ENCODE peak calls at places on chromosomes 16 and 17, in five cellular contexts. Q, I, L, A and O are unnamed samples.

GRCh38 chr17:80086616-80087015 is 14.8 kb upstream of the GAA start:
- DNase-seq in Q (no peak), I (no peak), L (no peak), A (no peak), O (no peak)

GRCh38 chr17:78600181-78600651 is 23.0 kb upstream of the DNAH17 start:
- DNase-seq in Q (peak), I (no peak), L (no peak), A (no peak), O (no peak)

GRCh38 chr17:4304417-4305027 is 40.7 kb upstream of the ANKFY1 start:
- DNase-seq in Q (peak), I (peak), L (peak), A (no peak), O (no peak)

GRCh38 chr16:19781196-19781595 is 63.1 kb downstream of the IQCK start:
- DNase-seq in Q (peak), I (no peak), L (no peak), A (no peak), O (no peak)

GRCh38 chr17:55883112-55883511 is 132.3 kb downstream of the PCTP start:
- DNase-seq in Q (no peak), I (no peak), L (no peak), A (no peak), O (no peak)

GRCh38 chr16:89600956-89601355 is 12.5 kb upstream of the DPEP1 start:
- DNase-seq in Q (no peak), I (no peak), L (no peak), A (no peak), O (no peak)

GRCh38 chr17:79814624-79814965 is 17.7 kb upstream of the CBX8 start:
- DNase-seq in Q (no peak), I (peak), L (no peak), A (no peak), O (no peak)

GRCh38 chr17:2929881-2930533 is 133.4 kb downstream of the OR1D5 start:
- DNase-seq in Q (peak), I (peak), L (peak), A (no peak), O (no peak)

GRCh38 chr17:72455562-72455961 is 334.7 kb downstream of the SOX9 start:
- DNase-seq in Q (no peak), I (no peak), L (no peak), A (no peak), O (no peak)

GRCh38 chr16:18802755-18803218 is 1.4 kb upstream of the ARL6IP1 start:
- DNase-seq in Q (no peak), I (no peak), L (no peak), A (no peak), O (no peak)

GRCh38 chr16:88633684-88634140 is 4.7 kb upstream of the IL17C start:
- DNase-seq in Q (peak), I (no peak), L (no peak), A (no peak), O (no peak)

GRCh38 chr17:55825213-55825612 is 74.4 kb downstream of the PCTP start:
- DNase-seq in Q (no peak), I (no peak), L (no peak), A (no peak), O (peak)

GRCh38 chr17:189444-189843 is 8.0 kb upstream of the DOC2B start:
- DNase-seq in Q (no peak), I (no peak), L (no peak), A (no peak), O (no peak)

GRCh38 chr17:76000016-76000754 is 470 bp upstream of the CDK3 start:
- DNase-seq in Q (peak), I (no peak), L (peak), A (no peak), O (peak)

GRCh38 chr16:69767459-69768229 is 5.5 kb downstream of the WWP2 start:
- DNase-seq in Q (no peak), I (no peak), L (no peak), A (no peak), O (no peak)

GRCh38 chr17:43905985-43906852 is 1.1 kb downstream of the MPP2 start:
- DNase-seq in Q (peak), I (peak), L (no peak), A (peak), O (no peak)

GRCh38 chr17:49214665-49215360 is 4.3 kb downstream of the ABI3 start:
- DNase-seq in Q (no peak), I (peak), L (no peak), A (no peak), O (no peak)

GRCh38 chr17:3762922-3763776 is 37.8 kb downstream of the ITGAE start:
- DNase-seq in Q (no peak), I (no peak), L (no peak), A (no peak), O (no peak)

GRCh38 chr16:12539185-12539929 is 264.3 kb downstream of the CPPED1 start:
- DNase-seq in Q (no peak), I (no peak), L (no peak), A (no peak), O (no peak)

GRCh38 chr17:53032861-53033271 is 789.9 kb upstream of the KIF2B start:
- DNase-seq in Q (peak), I (peak), L (peak), A (no peak), O (peak)

GRCh38 chr17:28925912-28926365 is 23.1 kb upstream of the DHRS13 start:
- DNase-seq in Q (peak), I (no peak), L (no peak), A (no peak), O (no peak)

GRCh38 chr17:22517716-22518115 is 825.4 kb downstream of the KCNJ18 start:
- DNase-seq in Q (no peak), I (no peak), L (no peak), A (no peak), O (peak)

GRCh38 chr16:27951752-27952151 is 111.8 kb downstream of the GSG1L start:
- DNase-seq in Q (peak), I (no peak), L (no peak), A (no peak), O (no peak)

GRCh38 chr16:78629173-78629572 is 529.7 kb downstream of the WWOX start:
- DNase-seq in Q (no peak), I (no peak), L (no peak), A (no peak), O (no peak)

GRCh38 chr16:49755291-49755611 is 100.7 kb downstream of the ZNF423 start:
- DNase-seq in Q (peak), I (no peak), L (peak), A (no peak), O (peak)
- H3K4me3 ChIP-seq in Q (peak), I (peak), L (no peak), A (peak), O (no peak)

DNA sequence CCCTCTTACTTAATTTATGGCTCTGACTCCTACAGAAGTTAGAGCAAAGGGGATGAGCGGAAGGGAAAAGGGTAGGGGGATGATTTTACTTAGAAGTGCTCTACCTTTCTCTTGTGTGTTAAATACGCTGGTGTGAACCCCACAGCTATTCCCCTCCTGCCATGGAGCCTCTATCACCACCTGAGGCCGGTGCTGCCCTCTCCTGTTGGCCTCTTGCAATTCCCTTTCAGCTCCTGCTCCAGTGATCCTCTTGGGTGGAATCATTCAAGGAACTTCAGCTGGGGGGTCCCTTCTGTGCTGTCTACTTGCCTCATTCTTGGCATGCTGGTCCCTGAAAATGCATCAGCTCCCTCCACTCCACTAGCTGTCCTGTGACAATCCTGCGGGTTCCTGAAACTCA is 41.8 kb upstream of the CDH8 start:
- DNase-seq in Q (no peak), I (no peak), L (no peak), A (no peak), O (no peak)
- TF ChIP-seq CTCF in Q (no peak), I (no peak), L (no peak), A (no peak), O (peak)

GRCh38 chr17:77378318-77379064 is 237.7 kb downstream of the SEC14L1 start:
- DNase-seq in Q (no peak), I (no peak), L (no peak), A (no peak), O (no peak)

GRCh38 chr17:77375917-77376651 is 235.3 kb downstream of the SEC14L1 start:
- DNase-seq in Q (peak), I (no peak), L (no peak), A (no peak), O (no peak)

GRCh38 chr17:77377836-77378235 is 237.1 kb downstream of the SEC14L1 start:
- DNase-seq in Q (no peak), I (no peak), L (no peak), A (no peak), O (no peak)

GRCh38 chr17:77375526-77375916 is 234.8 kb downstream of the SEC14L1 start:
- DNase-seq in Q (no peak), I (no peak), L (no peak), A (no peak), O (no peak)

DNA sequence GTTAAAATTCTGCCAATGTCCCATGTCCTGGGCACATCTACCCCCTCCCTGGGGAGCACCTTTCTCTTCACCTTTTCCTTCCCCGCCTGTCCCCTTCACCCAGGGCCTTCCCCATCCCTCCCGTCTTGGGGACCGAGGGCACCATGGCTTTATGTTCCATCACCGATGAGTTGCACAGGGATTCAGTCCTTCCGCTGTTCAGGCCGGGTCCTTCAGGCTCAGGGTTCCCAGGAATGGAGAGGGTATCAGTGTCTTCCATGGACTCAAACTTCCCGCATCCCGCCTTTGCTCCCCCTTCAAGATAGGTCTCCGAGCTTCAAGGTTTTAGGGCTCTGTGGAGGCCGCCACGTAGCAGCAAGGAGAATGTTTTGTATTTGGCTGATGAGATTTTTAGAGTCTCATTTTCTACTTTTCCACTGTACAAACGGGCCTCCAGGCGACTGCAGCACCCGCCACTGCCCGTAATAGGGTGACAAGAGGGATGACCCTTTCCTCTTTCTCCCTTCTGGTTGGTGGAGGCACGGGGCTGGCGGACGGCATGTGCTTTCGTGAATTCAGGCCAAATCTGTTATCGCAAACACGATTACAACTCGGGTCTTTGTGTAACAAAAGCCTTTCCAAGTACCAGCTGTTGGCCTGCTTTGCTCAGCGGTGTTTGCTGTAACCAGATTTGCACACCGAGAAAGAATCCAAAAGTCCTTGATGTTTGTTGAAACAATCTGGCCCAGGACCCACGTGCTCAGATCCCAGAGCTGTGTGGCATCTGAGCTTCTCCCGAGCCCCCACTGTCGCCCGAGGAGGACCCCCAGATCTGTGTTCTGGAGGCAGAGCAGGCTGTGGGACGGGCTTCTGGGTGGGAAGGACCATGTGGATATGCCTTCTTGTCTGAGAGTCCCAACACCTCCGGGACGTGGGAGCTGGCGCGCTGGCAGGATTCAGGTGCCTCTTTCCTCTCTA is 236.3 kb downstream of the SEC14L1 start:
- DNase-seq in Q (peak), I (peak), L (no peak), A (no peak), O (peak)
- H3K4me3 ChIP-seq in Q (no peak), I (no peak), L (no peak), A (no peak), O (no peak)

GRCh38 chr17:57085448-57086068 is 512 bp downstream of the AKAP1 start:
- DNase-seq in Q (peak), I (peak), L (no peak), A (peak), O (no peak)

GRCh38 chr17:57086069-57086930 is 1.3 kb downstream of the AKAP1 start:
- DNase-seq in Q (no peak), I (peak), L (no peak), A (no peak), O (no peak)

GRCh38 chr17:57088298-57088697 is 3.3 kb downstream of the AKAP1 start:
- DNase-seq in Q (no peak), I (no peak), L (no peak), A (no peak), O (no peak)

GRCh38 chr17:57084361-57084801 is 665 bp upstream of the AKAP1 start:
- DNase-seq in Q (no peak), I (no peak), L (no peak), A (no peak), O (no peak)

GRCh38 chr17:57084802-57085447 is at the start of gene AKAP1:
- DNase-seq in Q (peak), I (peak), L (peak), A (peak), O (peak)
- TF ChIP-seq CTCF in Q (no peak), I (no peak), L (no peak), A (peak), O (peak)

DNA sequence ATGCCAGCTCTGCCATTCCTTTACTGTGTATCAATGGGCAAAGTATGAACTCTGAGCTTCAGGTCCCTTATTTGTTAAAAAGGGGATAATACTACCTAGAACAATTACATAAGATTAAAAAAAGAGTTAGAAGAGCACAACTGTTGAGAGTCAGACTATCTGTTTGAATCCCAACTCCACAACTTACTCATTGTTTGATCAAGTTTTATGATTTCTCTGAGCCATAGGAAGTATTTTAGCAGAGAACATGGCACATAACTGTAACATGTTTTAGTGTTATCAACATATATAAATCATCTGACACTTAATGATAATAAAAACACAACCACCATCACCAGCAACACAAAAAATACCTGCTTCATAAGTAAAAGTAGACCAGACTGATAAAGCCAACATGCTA is 421.3 kb downstream of the ZFHX3 start:
- DNase-seq in Q (no peak), I (no peak), L (no peak), A (no peak), O (no peak)
- H3K4me3 ChIP-seq in Q (peak), I (no peak), L (peak), A (no peak), O (no peak)

DNA sequence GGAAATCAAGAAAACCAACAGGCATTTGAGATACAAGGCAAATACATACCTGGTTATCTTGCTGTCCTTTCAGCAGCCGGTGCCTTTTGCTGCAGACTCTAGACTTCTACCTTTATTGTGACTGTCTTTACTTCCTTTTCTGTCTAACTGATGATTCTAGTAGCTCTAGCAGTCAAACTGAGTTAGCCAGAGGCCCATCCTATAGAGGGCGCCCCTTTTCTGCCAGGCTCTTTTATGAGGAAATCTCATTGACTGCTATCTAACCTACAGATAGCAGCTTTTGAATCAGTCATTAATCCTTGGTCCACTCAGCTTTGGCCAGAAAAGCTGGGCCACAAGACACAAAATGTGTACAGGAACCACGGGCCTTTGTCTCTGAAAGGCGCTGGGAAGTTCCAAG is 87.5 kb upstream of the WSB1 start:
- DNase-seq in Q (no peak), I (no peak), L (peak), A (no peak), O (no peak)
- TF ChIP-seq CTCF in Q (peak), I (no peak), L (peak), A (no peak), O (peak)